ENCODE peak calls at places on chromosome 2, in five cellular contexts. U is tibial nerve, L is stomach, E is H1, H is transverse colon. V is an unnamed sample. For H3K4me1, the result is how much of the 10 kb centered on the place peaks cover.

GRCh38 chr2:10141736-10142639 is 19.4 kb downstream of the RRM2 start:
- DNase-seq in U (no peak), L (peak), E (peak), H (peak), V (no peak)

GRCh38 chr2:7071916-7072556 is 154.8 kb downstream of the RNF144A start:
- DNase-seq in U (no peak), L (no peak), E (no peak), H (no peak), V (no peak)

GRCh38 chr2:235106874-235107639 is 155.2 kb downstream of the SH3BP4 start:
- DNase-seq in U (peak), L (peak), E (peak), H (peak), V (peak)

GRCh38 chr2:127067620-127068350 is 39.2 kb downstream of the BIN1 start:
- DNase-seq in U (peak), L (peak), E (peak), H (peak), V (peak)

GRCh38 chr2:172540421-172540820 is 15.5 kb upstream of the PDK1 start:
- DNase-seq in U (no peak), L (no peak), E (no peak), H (no peak), V (no peak)

GRCh38 chr2:217948897-217949296 is 53.9 kb downstream of the TNS1 start:
- DNase-seq in U (no peak), L (no peak), E (no peak), H (no peak), V (peak)

GRCh38 chr2:53476800-53477199 is 290.8 kb upstream of the CHAC2 start:
- DNase-seq in U (no peak), L (no peak), E (no peak), H (no peak), V (no peak)

GRCh38 chr2:9356336-9356735 is 67.0 kb downstream of the ITGB1BP1 start:
- DNase-seq in U (no peak), L (no peak), E (no peak), H (no peak), V (no peak)

GRCh38 chr2:212926948-212927347 is 224.5 kb downstream of the IKZF2 start:
- DNase-seq in U (peak), L (no peak), E (no peak), H (no peak), V (no peak)

GRCh38 chr2:1477196-1478040 is 64.2 kb downstream of the TPO start:
- DNase-seq in U (no peak), L (no peak), E (no peak), H (no peak), V (no peak)

GRCh38 chr2:38260469-38260868 is 116.6 kb downstream of the ATL2 start:
- DNase-seq in U (no peak), L (no peak), E (no peak), H (no peak), V (no peak)

GRCh38 chr2:120592084-120592483 is 143.6 kb upstream of the GLI2 start:
- DNase-seq in U (no peak), L (no peak), E (no peak), H (no peak), V (no peak)

GRCh38 chr2:20093263-20094141 is 42.1 kb upstream of the LAPTM4A start:
- DNase-seq in U (peak), L (peak), E (peak), H (peak), V (peak)

GRCh38 chr2:213227458-213227857 is 56.8 kb upstream of the SPAG16 start:
- DNase-seq in U (no peak), L (no peak), E (no peak), H (no peak), V (no peak)

GRCh38 chr2:196566969-196567666 is 72.4 kb upstream of the CCDC150 start:
- DNase-seq in U (no peak), L (no peak), E (no peak), H (no peak), V (no peak)

GRCh38 chr2:241156997-241157441 is 6.8 kb downstream of the PPP1R7 start:
- DNase-seq in U (no peak), L (no peak), E (no peak), H (no peak), V (no peak)

GRCh38 chr2:73981081-73981968 is 3.4 kb upstream of the TET3 start:
- DNase-seq in U (no peak), L (peak), E (peak), H (peak), V (peak)

GRCh38 chr2:99488587-99488998 is 1.2 kb downstream of the REV1 start:
- DNase-seq in U (no peak), L (no peak), E (no peak), H (peak), V (no peak)

DNA sequence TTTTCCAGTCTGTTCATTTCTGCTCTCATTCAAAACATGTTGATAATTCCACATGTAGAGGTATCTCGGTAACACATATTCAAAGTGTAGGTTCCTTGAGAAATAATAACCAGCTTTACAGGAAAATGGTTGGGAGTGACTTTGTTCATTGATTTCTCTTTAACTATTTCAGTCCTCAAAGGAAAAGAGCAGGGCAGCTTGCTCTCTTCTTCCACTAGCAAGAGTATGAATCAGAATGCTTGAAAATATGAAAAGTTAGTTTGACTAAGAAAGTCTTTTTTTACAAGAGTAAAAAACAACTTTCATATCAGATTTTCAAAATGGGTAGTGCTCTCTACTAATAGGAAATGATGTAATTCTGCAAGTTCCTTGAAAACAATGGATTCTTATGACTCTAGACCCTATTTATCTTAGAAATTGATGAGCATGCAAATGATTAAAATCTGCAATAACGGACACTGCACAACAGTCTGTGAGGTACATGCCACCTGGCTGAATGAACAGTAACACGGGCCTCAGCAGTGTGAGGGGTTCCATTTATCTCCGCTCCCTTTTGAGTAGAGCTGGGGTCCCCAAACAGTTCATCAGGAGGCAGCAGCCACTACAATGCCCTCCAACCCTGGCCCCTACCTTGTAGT is 65.6 kb downstream of the IRS1 start:
- DNase-seq in U (no peak), L (no peak), E (no peak), H (no peak), V (no peak)
- TF ChIP-seq EP300 in U (no peak), L (no peak), E (no peak), H (no peak), V (no peak)

GRCh38 chr2:160384791-160385190 is 108.8 kb downstream of the RBMS1 start:
- DNase-seq in U (no peak), L (no peak), E (no peak), H (no peak), V (no peak)
- H3K4me1 ChIP-seq in U (half or more), L (half or more), E (under half), H (under half), V (under half)

DNA sequence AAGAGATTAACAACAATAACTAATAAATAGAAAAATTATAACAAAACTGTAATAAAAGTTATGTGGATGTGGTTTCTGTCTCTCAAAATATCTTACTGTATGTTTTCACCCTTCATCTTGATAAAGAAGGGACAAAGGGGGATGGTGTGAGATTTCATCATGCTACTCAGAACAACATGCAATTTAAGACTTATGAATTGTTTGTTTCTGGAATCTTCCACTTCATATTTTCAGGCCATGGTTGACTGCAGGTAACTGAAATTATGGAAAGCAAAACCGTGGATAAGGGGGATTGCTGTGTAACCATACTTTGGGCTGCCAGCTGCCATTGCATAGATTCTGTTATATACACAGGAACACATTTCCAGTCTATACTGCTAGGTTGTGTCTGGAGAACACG is 45.6 kb downstream of the NEB start:
- DNase-seq in U (no peak), L (no peak), E (no peak), H (no peak), V (no peak)
- TF ChIP-seq EP300 in U (no peak), L (no peak), E (no peak), H (no peak), V (no peak)

GRCh38 chr2:28164280-28164801 is 228.3 kb upstream of the FOSL2 start:
- DNase-seq in U (no peak), L (no peak), E (no peak), H (no peak), V (no peak)
- H3K4me1 ChIP-seq in U (half or more), L (under half), E (under half), H (under half), V (under half)

GRCh38 chr2:45910473-45911060 is 259.1 kb downstream of the PRKCE start:
- DNase-seq in U (no peak), L (no peak), E (no peak), H (no peak), V (no peak)

GRCh38 chr2:45908316-45909150 is 257.1 kb downstream of the PRKCE start:
- DNase-seq in U (no peak), L (no peak), E (no peak), H (no peak), V (no peak)

GRCh38 chr2:45911503-45911902 is 260.0 kb downstream of the PRKCE start:
- DNase-seq in U (no peak), L (no peak), E (no peak), H (no peak), V (no peak)

GRCh38 chr2:45907592-45907991 is 256.1 kb downstream of the PRKCE start:
- DNase-seq in U (no peak), L (no peak), E (no peak), H (no peak), V (no peak)

DNA sequence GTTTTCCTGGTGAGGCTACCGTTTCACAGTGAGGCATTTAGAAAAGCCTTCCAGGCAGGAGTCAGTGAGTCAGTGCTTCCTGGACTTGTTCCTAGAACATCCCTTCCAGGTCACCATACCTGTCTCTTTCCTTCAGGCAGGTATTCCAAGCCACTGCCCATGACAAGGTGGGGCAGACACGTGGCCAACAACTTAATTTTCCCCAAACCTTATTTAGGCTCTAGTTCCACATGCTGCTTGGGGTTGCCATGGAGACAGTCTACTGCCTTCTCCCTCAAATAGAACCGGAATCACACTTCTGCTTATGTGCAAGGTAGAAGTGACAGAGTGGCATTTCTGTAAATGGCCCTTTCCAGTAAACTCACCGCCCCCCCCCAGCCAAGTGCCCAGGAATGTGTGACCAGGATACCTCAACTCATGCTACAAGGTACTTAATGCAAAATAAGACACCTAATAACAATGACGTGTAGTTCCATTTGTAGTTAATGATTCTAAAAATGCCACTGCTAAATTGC is 258.3 kb downstream of the PRKCE start:
- DNase-seq in U (no peak), L (no peak), E (no peak), H (no peak), V (no peak)
- TF ChIP-seq EP300 in U (no peak), L (no peak), E (no peak), H (no peak), V (no peak)

DNA sequence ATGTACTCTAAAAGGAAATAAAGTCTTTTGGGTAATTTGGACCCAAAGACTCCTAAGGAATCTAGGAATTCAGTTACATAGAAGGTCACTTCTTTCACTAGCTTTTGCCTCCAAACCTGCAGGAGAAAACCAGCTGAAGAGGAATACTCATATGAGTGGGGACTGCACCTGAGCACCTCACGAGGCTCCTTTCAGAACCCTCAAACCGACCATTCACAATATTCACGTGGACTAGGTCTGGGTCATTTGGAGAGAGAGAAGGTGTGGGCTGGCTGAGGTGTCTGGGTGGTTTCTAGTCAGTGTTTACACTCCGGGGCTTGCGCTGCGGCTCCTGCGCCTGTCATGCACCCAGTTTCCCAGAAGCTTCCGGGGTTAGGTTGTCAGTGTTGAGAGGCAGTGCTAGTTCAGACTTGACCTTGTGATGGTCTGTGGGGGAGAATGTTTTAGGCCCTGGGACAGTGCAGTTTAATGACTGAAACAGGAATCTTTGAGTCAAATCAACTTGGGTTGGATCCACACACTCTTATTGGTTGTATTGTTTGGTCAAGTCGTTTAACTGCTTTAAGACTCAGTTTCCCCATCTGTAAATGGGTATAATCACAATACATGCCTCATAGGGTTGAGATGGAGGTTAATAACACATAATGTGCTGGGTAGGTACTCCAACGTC is 78.4 kb downstream of the LIMS1 start:
- DNase-seq in U (no peak), L (peak), E (no peak), H (peak), V (no peak)
- H3K4me1 ChIP-seq in U (half or more), L (half or more), E (under half), H (under half), V (under half)